ENCODE peak calls at places on chromosomes 6 and 20, in four cellular contexts. W is uterus, O is upper lobe of left lung, J is suprapubic skin. K is an unnamed sample.
A peak's percentile ranks its signal among the peaks of the same experiment; 100 is the strongest.

GRCh38 chr20:35146299-35146921 is 726 bp downstream of the EDEM2 start:
- DNase-seq in W (peak; percentile 30), O (peak; percentile 82), J (no peak), K (peak; percentile 22)

GRCh38 chr20:33046412-33046811 is 7.3 kb upstream of the BPIFB3 start:
- DNase-seq in W (no peak), O (no peak), J (no peak), K (no peak)

GRCh38 chr6:68726307-68726706 is 91.2 kb downstream of the ADGRB3 start:
- DNase-seq in W (no peak), O (no peak), J (no peak), K (no peak)

GRCh38 chr6:18277181-18278006 is 13.1 kb upstream of the DEK start:
- DNase-seq in W (no peak), O (peak; percentile 86), J (no peak), K (no peak)

GRCh38 chr6:6678185-6678671 is 89.7 kb downstream of the LY86 start:
- DNase-seq in W (no peak), O (no peak), J (no peak), K (no peak)

GRCh38 chr6:150806790-150807189 is 58.7 kb upstream of the MTHFD1L start:
- DNase-seq in W (no peak), O (no peak), J (no peak), K (no peak)

GRCh38 chr20:63500151-63500901 is 1.4 kb upstream of the EEF1A2 start:
- DNase-seq in W (no peak), O (peak; percentile 63), J (no peak), K (no peak)

GRCh38 chr6:152398993-152399392 is 238.2 kb downstream of the SYNE1 start:
- DNase-seq in W (no peak), O (no peak), J (no peak), K (no peak)

GRCh38 chr20:1177680-1178079 is 7.1 kb downstream of the TMEM74B start:
- DNase-seq in W (no peak), O (no peak), J (no peak), K (no peak)

GRCh38 chr6:122663981-122664380 is 53.8 kb downstream of the PKIB start:
- DNase-seq in W (no peak), O (no peak), J (no peak), K (no peak)

GRCh38 chr6:80742481-80742880 is 636.0 kb downstream of the BCKDHB start:
- DNase-seq in W (no peak), O (no peak), J (no peak), K (no peak)

GRCh38 chr6:48826318-48826595 is 636.8 kb downstream of the MMUT start:
- DNase-seq in W (no peak), O (no peak), J (no peak), K (no peak)

GRCh38 chr6:47241742-47242482 is 67.8 kb downstream of the TNFRSF21 start:
- DNase-seq in W (no peak), O (no peak), J (no peak), K (no peak)

GRCh38 chr6:16129623-16130243 is 847 bp downstream of the MYLIP start:
- DNase-seq in W (peak; percentile 40), O (no peak), J (no peak), K (no peak)

GRCh38 chr6:16132909-16133308 is 4.0 kb downstream of the MYLIP start:
- DNase-seq in W (no peak), O (no peak), J (no peak), K (no peak)

GRCh38 chr6:16130437-16130891 is 1.6 kb downstream of the MYLIP start:
- DNase-seq in W (no peak), O (no peak), J (no peak), K (no peak)

GRCh38 chr6:16128759-16129622 is at the start of gene MYLIP:
- DNase-seq in W (peak; percentile 97), O (peak; percentile 99), J (peak; percentile 99), K (peak; percentile 96)

GRCh38 chr6:16130932-16131387 is 2.1 kb downstream of the MYLIP start:
- DNase-seq in W (peak; percentile 78), O (no peak), J (no peak), K (no peak)
- TF ChIP-seq CTCF in W (no peak), O (no peak), J (no peak), K (no peak)

GRCh38 chr6:336159-337114 is 44.1 kb downstream of the DUSP22 start:
- DNase-seq in W (no peak), O (no peak), J (no peak), K (no peak)

GRCh38 chr6:338815-339262 is 46.6 kb downstream of the DUSP22 start:
- DNase-seq in W (no peak), O (no peak), J (no peak), K (no peak)

GRCh38 chr6:339480-339879 is 47.2 kb downstream of the DUSP22 start:
- DNase-seq in W (no peak), O (no peak), J (no peak), K (no peak)

GRCh38 chr6:335572-335971 is 43.3 kb downstream of the DUSP22 start:
- DNase-seq in W (no peak), O (no peak), J (no peak), K (peak; percentile 11)

GRCh38 chr6:337782-338464 is 45.6 kb downstream of the DUSP22 start:
- DNase-seq in W (no peak), O (no peak), J (no peak), K (no peak)
- TF ChIP-seq CTCF in W (no peak), O (no peak), J (no peak), K (no peak)

GRCh38 chr6:55726144-55726543 is 147.2 kb upstream of the HMGCLL1 start:
- DNase-seq in W (no peak), O (no peak), J (no peak), K (no peak)

GRCh38 chr6:55734256-55734655 is 141.1 kb downstream of the BMP5 start:
- DNase-seq in W (no peak), O (no peak), J (no peak), K (no peak)

DNA sequence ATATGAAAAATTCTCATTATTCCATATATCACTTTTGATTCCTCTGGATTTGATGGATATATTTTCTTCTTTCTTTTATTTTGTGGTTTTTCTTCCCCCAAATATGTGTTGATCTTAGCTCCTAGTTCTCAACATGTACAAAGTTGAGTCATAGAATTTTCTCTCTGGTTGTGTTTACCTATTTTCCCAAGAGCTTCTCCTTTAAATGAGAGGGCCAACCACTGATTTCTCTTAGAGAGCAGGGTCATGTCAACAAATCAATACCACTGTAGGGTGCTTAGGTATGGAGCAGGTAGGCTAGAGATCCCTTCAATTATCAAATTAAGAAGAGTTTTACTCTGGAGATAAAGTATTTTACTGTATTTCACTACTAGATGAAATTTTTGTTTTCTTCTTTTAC is 145.7 kb downstream of the BMP5 start:
- DNase-seq in W (no peak), O (no peak), J (no peak), K (no peak)
- TF ChIP-seq CTCF in W (no peak), O (no peak), J (no peak), K (no peak)

DNA sequence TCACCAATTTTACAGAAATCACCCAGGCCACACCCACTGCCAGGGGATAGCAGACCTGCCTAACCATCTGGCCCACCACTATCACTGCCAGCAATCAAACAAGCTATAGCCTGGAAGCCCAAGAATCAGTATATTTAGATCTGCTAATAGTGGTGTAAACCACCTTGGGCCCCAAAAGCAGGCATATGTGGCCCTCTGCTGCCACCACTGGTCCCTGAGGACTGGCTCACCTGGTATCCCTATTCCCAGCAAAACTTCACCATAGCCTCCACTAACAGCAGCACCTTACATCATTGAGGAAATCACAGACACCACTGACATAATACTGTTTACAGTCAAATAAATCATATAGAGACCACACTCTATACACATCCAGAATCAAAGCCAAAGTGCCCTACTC is 880.4 kb upstream of the MAN1A1 start:
- DNase-seq in W (no peak), O (no peak), J (no peak), K (no peak)
- TF ChIP-seq CTCF in W (no peak), O (no peak), J (no peak), K (no peak)

GRCh38 chr6:105790635-105791034 is 295.5 kb upstream of the PRDM1 start:
- DNase-seq in W (no peak), O (no peak), J (no peak), K (no peak)

GRCh38 chr6:105791569-105792318 is 294.4 kb upstream of the PRDM1 start:
- DNase-seq in W (no peak), O (no peak), J (no peak), K (no peak)

GRCh38 chr6:105787747-105788146 is 298.4 kb upstream of the PRDM1 start:
- DNase-seq in W (no peak), O (no peak), J (no peak), K (no peak)

GRCh38 chr6:105786890-105787655 is 299.1 kb upstream of the PRDM1 start:
- DNase-seq in W (no peak), O (no peak), J (no peak), K (no peak)

GRCh38 chr6:105789935-105790334 is 296.2 kb upstream of the PRDM1 start:
- DNase-seq in W (no peak), O (no peak), J (no peak), K (no peak)
- TF ChIP-seq CTCF in W (no peak), O (no peak), J (no peak), K (no peak)